ENCODE peak calls at places on chromosomes 13 and 19, in eight cellular contexts. J, O, P, M, E, F, V and R are unnamed samples.

GRCh38 chr13:64471916-64472315 is 2758.2 kb downstream of the PCDH9 start:
- DNase-seq in J (peak), O (no peak), P (peak), M (no peak), E (peak), F (no peak), V (peak), R (no peak)

GRCh38 chr19:56071151-56071550 is 49.9 kb downstream of the ZNF787 start:
- DNase-seq in J (peak), O (peak), P (peak), M (no peak), E (no peak), F (peak), V (no peak), R (no peak)

GRCh38 chr13:67120872-67121531 is 109.1 kb downstream of the PCDH9 start:
- DNase-seq in J (no peak), O (no peak), P (peak), M (no peak), E (peak), F (no peak), V (peak), R (no peak)

GRCh38 chr19:6509118-6509971 is 7.2 kb upstream of the TUBB4A start:
- DNase-seq in J (no peak), O (no peak), P (no peak), M (no peak), E (no peak), F (no peak), V (no peak), R (no peak)

GRCh38 chr19:30227661-30228112 is 144.5 kb upstream of the ZNF536 start:
- DNase-seq in J (peak), O (peak), P (peak), M (peak), E (peak), F (peak), V (peak), R (no peak)

GRCh38 chr13:106354961-106355360 is 180.5 kb downstream of the EFNB2 start:
- DNase-seq in J (no peak), O (no peak), P (no peak), M (peak), E (no peak), F (no peak), V (peak), R (no peak)

GRCh38 chr13:71831716-71832115 is 35.3 kb downstream of the DACH1 start:
- DNase-seq in J (peak), O (peak), P (no peak), M (no peak), E (no peak), F (no peak), V (no peak), R (no peak)

GRCh38 chr19:44876930-44877530 is 14.0 kb upstream of the TOMM40 start:
- DNase-seq in J (no peak), O (no peak), P (no peak), M (no peak), E (no peak), F (no peak), V (no peak), R (peak)

GRCh38 chr13:107361666-107362065 is 793.7 kb upstream of the ARGLU1 start:
- DNase-seq in J (no peak), O (no peak), P (no peak), M (no peak), E (peak), F (no peak), V (no peak), R (no peak)

GRCh38 chr19:55497777-55498176 is 9.5 kb downstream of the SSC5D start:
- DNase-seq in J (no peak), O (no peak), P (no peak), M (no peak), E (no peak), F (no peak), V (no peak), R (no peak)

GRCh38 chr13:63864171-63864902 is 2448.7 kb upstream of the PCDH20 start:
- DNase-seq in J (peak), O (no peak), P (no peak), M (no peak), E (peak), F (no peak), V (no peak), R (no peak)

GRCh38 chr19:28705008-28705407 is 507.9 kb downstream of the UQCRFS1 start:
- DNase-seq in J (peak), O (no peak), P (peak), M (no peak), E (peak), F (peak), V (peak), R (no peak)

GRCh38 chr19:9456018-9456689 is 20.8 kb upstream of the ZNF266 start:
- DNase-seq in J (no peak), O (no peak), P (no peak), M (no peak), E (no peak), F (no peak), V (no peak), R (peak)

GRCh38 chr19:47157455-47158321 is 27.1 kb downstream of the SAE1 start:
- DNase-seq in J (peak), O (peak), P (peak), M (peak), E (peak), F (no peak), V (no peak), R (peak)

GRCh38 chr13:58018020-58018419 is 386.5 kb downstream of the PCDH17 start:
- DNase-seq in J (peak), O (no peak), P (no peak), M (no peak), E (no peak), F (no peak), V (no peak), R (no peak)

GRCh38 chr19:6708346-6708745 is 12.1 kb downstream of the C3 start:
- DNase-seq in J (no peak), O (no peak), P (no peak), M (no peak), E (no peak), F (no peak), V (no peak), R (no peak)

GRCh38 chr13:94822356-94822755 is 110.0 kb upstream of the SOX21 start:
- DNase-seq in J (no peak), O (peak), P (no peak), M (no peak), E (no peak), F (no peak), V (no peak), R (no peak)

GRCh38 chr19:16001481-16002312 is 52.9 kb downstream of the OR10H4 start:
- DNase-seq in J (no peak), O (no peak), P (peak), M (no peak), E (peak), F (no peak), V (peak), R (peak)

GRCh38 chr19:35533822-35534521 is 716 bp downstream of the GAPDHS start:
- DNase-seq in J (peak), O (peak), P (no peak), M (no peak), E (peak), F (no peak), V (no peak), R (no peak)

GRCh38 chr13:36418022-36418805 is 14.1 kb upstream of the CCNA1 start:
- DNase-seq in J (peak), O (peak), P (peak), M (no peak), E (peak), F (no peak), V (peak), R (peak)

GRCh38 chr19:55600336-55601028 is 394 bp downstream of the ZNF524 start:
- DNase-seq in J (no peak), O (peak), P (no peak), M (no peak), E (peak), F (peak), V (peak), R (peak)

DNA sequence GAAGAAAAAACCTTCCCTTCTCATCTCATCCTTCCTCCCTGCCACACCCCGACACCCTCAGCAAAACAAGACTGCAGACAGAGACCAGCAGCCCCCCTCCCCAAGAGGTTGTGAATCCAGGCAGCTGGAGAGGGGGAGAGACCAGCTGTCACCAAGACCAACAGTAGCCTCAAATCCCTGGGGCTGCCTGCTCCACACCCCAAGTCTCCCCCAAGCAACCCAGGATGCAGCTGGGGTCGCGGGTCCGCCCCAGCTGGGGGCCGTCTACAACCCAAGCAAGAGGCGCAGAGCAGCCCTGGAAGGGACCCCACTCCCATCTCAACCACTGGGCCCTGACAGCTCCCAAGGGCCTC is 7.1 kb downstream of the KLF16 start:
- DNase-seq in J (no peak), O (no peak), P (no peak), M (no peak), E (no peak), F (no peak), V (no peak), R (no peak)
- H3K9ac ChIP-seq in J (peak), O (no peak), P (no peak), M (peak), E (peak), F (peak), V (no peak), R (no peak)

GRCh38 chr19:34316247-34316646 is 48.7 kb upstream of the GPI start:
- DNase-seq in J (no peak), O (no peak), P (no peak), M (no peak), E (no peak), F (no peak), V (no peak), R (no peak)

GRCh38 chr19:34317311-34317927 is 47.6 kb upstream of the GPI start:
- DNase-seq in J (peak), O (no peak), P (no peak), M (peak), E (no peak), F (peak), V (peak), R (no peak)

GRCh38 chr19:34313188-34313587 is 51.8 kb upstream of the GPI start:
- DNase-seq in J (no peak), O (no peak), P (peak), M (peak), E (peak), F (no peak), V (peak), R (no peak)

GRCh38 chr19:34316741-34317241 is 48.2 kb upstream of the GPI start:
- DNase-seq in J (no peak), O (no peak), P (peak), M (no peak), E (peak), F (peak), V (peak), R (no peak)

GRCh38 chr19:34314437-34315313 is 50.3 kb upstream of the GPI start:
- DNase-seq in J (no peak), O (no peak), P (no peak), M (no peak), E (no peak), F (no peak), V (no peak), R (no peak)
- H3K27ac ChIP-seq in J (no peak), O (no peak), P (no peak), M (no peak), E (no peak), F (no peak), V (no peak), R (no peak)

GRCh38 chr19:2338055-2338615 is 9.7 kb downstream of the SPPL2B start:
- DNase-seq in J (no peak), O (no peak), P (no peak), M (no peak), E (no peak), F (no peak), V (no peak), R (no peak)

GRCh38 chr19:2335848-2336247 is 7.4 kb downstream of the SPPL2B start:
- DNase-seq in J (no peak), O (no peak), P (no peak), M (no peak), E (no peak), F (no peak), V (no peak), R (no peak)

GRCh38 chr19:2338751-2339643 is 10.5 kb downstream of the SPPL2B start:
- DNase-seq in J (no peak), O (no peak), P (no peak), M (no peak), E (no peak), F (no peak), V (no peak), R (no peak)

GRCh38 chr19:2336528-2337328 is 8.2 kb downstream of the SPPL2B start:
- DNase-seq in J (no peak), O (no peak), P (no peak), M (no peak), E (no peak), F (no peak), V (no peak), R (no peak)

GRCh38 chr19:2337329-2337707 is 8.8 kb downstream of the SPPL2B start:
- DNase-seq in J (peak), O (peak), P (no peak), M (no peak), E (peak), F (no peak), V (no peak), R (peak)
- H3K9ac ChIP-seq in J (no peak), O (no peak), P (no peak), M (no peak), E (no peak), F (no peak), V (no peak), R (no peak)

GRCh38 chr13:110944968-110945952 is 30.4 kb upstream of the ANKRD10 start:
- DNase-seq in J (no peak), O (no peak), P (no peak), M (no peak), E (no peak), F (no peak), V (no peak), R (no peak)

GRCh38 chr13:110944121-110944967 is 29.5 kb upstream of the ANKRD10 start:
- DNase-seq in J (peak), O (peak), P (peak), M (no peak), E (peak), F (peak), V (peak), R (peak)

GRCh38 chr13:110938662-110939421 is 24.0 kb upstream of the ANKRD10 start:
- DNase-seq in J (peak), O (no peak), P (no peak), M (no peak), E (no peak), F (no peak), V (no peak), R (no peak)

GRCh38 chr13:110946171-110946570 is 31.3 kb upstream of the ANKRD10 start:
- DNase-seq in J (no peak), O (no peak), P (no peak), M (no peak), E (no peak), F (no peak), V (no peak), R (no peak)

GRCh38 chr13:110942248-110942981 is 27.5 kb upstream of the ANKRD10 start:
- DNase-seq in J (no peak), O (no peak), P (no peak), M (no peak), E (peak), F (no peak), V (peak), R (no peak)
- H3K27ac ChIP-seq in J (no peak), O (no peak), P (no peak), M (no peak), E (no peak), F (no peak), V (no peak), R (no peak)

GRCh38 chr19:18506545-18506944 is 15.3 kb downstream of the ELL start:
- DNase-seq in J (no peak), O (no peak), P (no peak), M (no peak), E (no peak), F (no peak), V (no peak), R (no peak)

GRCh38 chr19:18508585-18508984 is 13.3 kb downstream of the ELL start:
- DNase-seq in J (no peak), O (no peak), P (no peak), M (no peak), E (no peak), F (no peak), V (no peak), R (no peak)

GRCh38 chr19:18506101-18506534 is 15.8 kb downstream of the ELL start:
- DNase-seq in J (no peak), O (no peak), P (no peak), M (no peak), E (no peak), F (no peak), V (no peak), R (no peak)

GRCh38 chr19:18507021-18507726 is 14.7 kb downstream of the ELL start:
- DNase-seq in J (no peak), O (no peak), P (no peak), M (peak), E (no peak), F (no peak), V (no peak), R (peak)

DNA sequence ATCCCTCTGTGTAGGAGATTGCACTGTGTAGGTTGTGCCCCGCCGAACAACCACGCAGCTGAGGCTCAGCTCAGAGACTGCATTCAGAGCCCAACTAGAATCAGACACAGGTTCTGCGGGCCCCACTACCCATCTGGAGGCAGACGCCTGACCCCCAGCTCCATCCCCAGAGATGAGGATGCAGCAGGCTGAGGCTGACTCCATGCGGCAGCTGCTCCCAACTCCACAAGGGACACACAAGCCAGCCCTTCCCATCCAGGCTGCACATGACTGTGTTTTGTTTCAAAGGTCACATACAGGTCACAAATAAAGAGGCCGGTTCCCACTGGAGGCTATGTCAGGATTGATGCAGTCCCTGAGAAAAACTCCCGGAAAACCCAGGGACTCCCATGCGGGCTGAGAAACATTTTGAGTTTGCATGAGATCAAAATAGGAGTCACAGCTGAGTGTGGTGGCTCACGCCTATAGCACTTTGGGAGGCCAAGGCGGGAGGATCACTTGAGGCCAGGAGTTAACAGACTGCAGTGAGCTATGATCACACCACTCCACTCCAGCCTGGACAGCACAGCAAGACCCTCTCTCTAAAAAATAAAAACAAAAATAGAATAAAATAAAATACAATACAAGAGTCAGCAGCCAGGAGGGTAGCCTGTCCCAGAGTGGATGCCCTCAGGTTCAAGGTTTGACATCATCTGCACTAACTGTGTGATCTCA is 14.0 kb downstream of the ELL start:
- DNase-seq in J (no peak), O (no peak), P (no peak), M (peak), E (peak), F (no peak), V (no peak), R (no peak)
- H3K9ac ChIP-seq in J (no peak), O (no peak), P (no peak), M (peak), E (no peak), F (no peak), V (no peak), R (no peak)

GRCh38 chr13:45108716-45109706 is 11.3 kb upstream of the GTF2F2 start:
- DNase-seq in J (no peak), O (peak), P (no peak), M (no peak), E (peak), F (no peak), V (peak), R (no peak)

GRCh38 chr13:45119469-45119989 is 781 bp upstream of the GTF2F2 start:
- DNase-seq in J (no peak), O (peak), P (no peak), M (peak), E (peak), F (no peak), V (peak), R (peak)

DNA sequence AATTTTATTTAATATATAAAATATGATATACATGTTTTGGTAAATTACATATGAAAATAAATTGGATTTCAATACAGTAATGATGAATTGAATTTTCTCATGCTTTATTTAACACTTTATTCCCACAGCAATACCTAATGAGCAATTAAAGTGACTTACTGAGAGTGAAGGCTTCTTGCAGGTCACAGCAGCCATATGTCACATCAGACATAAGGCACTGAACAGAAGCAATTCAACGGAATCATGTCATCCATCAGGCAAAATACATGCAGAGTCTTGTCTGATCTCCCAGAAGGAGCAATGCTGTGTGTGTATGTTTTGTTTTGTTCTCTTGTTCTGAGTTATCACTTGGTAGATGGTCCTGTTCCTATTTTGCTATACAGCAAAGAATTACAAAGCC is 6.5 kb upstream of the GTF2F2 start:
- DNase-seq in J (no peak), O (no peak), P (no peak), M (no peak), E (no peak), F (no peak), V (no peak), R (no peak)
- H3K27ac ChIP-seq in J (no peak), O (peak), P (no peak), M (no peak), E (no peak), F (no peak), V (no peak), R (no peak)

DNA sequence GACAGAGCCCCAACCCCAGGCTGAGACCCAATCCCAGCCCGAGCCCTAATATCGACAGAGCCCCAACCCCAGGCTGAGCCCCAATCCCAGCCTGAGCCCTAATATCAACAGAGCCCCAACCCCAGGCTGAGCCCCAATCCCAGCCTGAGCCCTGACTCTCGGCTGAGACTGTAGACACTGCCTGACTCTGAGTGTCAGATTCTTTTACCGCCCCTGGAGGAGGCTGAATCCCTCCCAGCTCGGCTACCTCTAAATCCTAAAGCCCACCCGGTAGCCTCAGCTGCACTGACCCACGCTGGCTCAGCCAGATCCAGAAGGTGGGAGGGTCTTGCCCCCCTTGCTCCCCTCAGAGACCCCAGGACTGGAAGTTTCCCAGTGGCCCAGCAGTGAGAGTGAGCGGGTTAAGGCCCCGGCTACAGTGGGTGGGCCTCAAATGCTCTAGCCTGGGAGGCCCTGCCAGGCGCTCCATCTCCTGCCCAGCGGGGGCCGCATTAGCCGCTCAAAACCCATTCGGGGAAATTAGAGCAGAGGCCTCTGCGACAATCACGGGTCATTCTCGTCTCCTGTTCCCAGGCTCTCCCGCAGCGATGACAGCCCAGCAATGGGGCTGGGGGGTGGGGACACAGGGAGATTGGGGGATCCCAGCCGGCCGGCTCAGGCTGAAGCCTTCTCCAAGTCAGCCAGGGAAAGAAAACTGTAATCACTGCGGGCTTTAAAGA is 43.8 kb downstream of the ZNRF4 start:
- DNase-seq in J (peak), O (peak), P (no peak), M (no peak), E (no peak), F (no peak), V (no peak), R (no peak)
- H3K9ac ChIP-seq in J (no peak), O (no peak), P (no peak), M (no peak), E (no peak), F (no peak), V (no peak), R (no peak)